ENCODE peak calls at places on chromosomes 5 and 9, in six cellular contexts. S is foreskin melanocyte; A is stimulated activated CD8-positive, alpha-beta memory T cell treated with anti-CD3 and anti-CD28 coated beads, Interleukin-15, amount 100 ng/mL, for 4 hours; M is ureter; W is Ammon's horn; T is activated CD4-positive, alpha-beta memory T cell treated with anti-CD3 and anti-CD28 coated beads, Interleukin-2, amount 10 ng/mL, durations not matched to agents 7 days and 5 days. D is an unnamed sample.

GRCh38 chr5:123545506-123545905 is 33.5 kb downstream of the CSNK1G3 start:
- DNase-seq in T (no peak), W (no peak), S (no peak), M (no peak), A (no peak), D (peak)

GRCh38 chr9:88829276-88829675 is 162.0 kb upstream of the S1PR3 start:
- DNase-seq in M (no peak), T (no peak), S (no peak), A (no peak), W (no peak), D (no peak)

GRCh38 chr9:15966471-15966870 is 413.6 kb downstream of the CCDC171 start:
- DNase-seq in S (no peak), W (no peak), M (no peak), A (no peak), T (no peak), D (no peak)

GRCh38 chr5:149310947-149311675 is 34.2 kb upstream of the GRPEL2 start:
- DNase-seq in S (no peak), M (no peak), T (no peak), A (no peak), W (no peak), D (peak)

GRCh38 chr5:93280518-93280917 is 300.5 kb downstream of the NR2F1-AS1 start:
- DNase-seq in W (no peak), A (no peak), S (no peak), T (no peak), M (no peak), D (no peak)

GRCh38 chr5:78320461-78320860 is 26.0 kb upstream of the AP3B1 start:
- DNase-seq in T (no peak), W (peak), M (no peak), A (no peak), S (peak), D (no peak)

GRCh38 chr5:82720213-82720612 is 357.0 kb downstream of the TMEM167A start:
- DNase-seq in A (no peak), S (no peak), M (no peak), W (peak), T (no peak), D (no peak)

GRCh38 chr5:117665121-117665520 is 1090.5 kb upstream of the SEMA6A start:
- DNase-seq in A (no peak), T (no peak), W (no peak), S (no peak), M (no peak), D (no peak)

GRCh38 chr5:59674763-59675162 is 218.8 kb downstream of the PDE4D start:
- DNase-seq in T (no peak), A (no peak), S (no peak), W (no peak), M (no peak), D (no peak)

GRCh38 chr9:137296214-137297059 is 5.6 kb downstream of the NRARP start:
- DNase-seq in W (no peak), T (no peak), S (no peak), M (no peak), A (no peak), D (no peak)

GRCh38 chr9:110257097-110257955 is 1.0 kb upstream of the TXN start:
- DNase-seq in A (no peak), T (peak), W (peak), S (no peak), M (peak), D (peak)

GRCh38 chr9:92882276-92882675 is 4.4 kb upstream of the ZNF484 start:
- DNase-seq in T (no peak), A (no peak), W (no peak), S (no peak), M (no peak), D (no peak)

GRCh38 chr9:21110708-21111576 is 30.7 kb downstream of the IFNW1 start:
- DNase-seq in A (no peak), T (no peak), S (peak), M (no peak), W (peak), D (peak)

GRCh38 chr9:135046156-135047025 is 41.1 kb upstream of the OLFM1 start:
- DNase-seq in W (no peak), A (no peak), T (no peak), M (peak), S (no peak), D (no peak)

GRCh38 chr5:41122459-41122858 is 51.3 kb upstream of the MROH2B start:
- DNase-seq in A (no peak), W (no peak), M (no peak), T (no peak), S (no peak), D (no peak)

GRCh38 chr5:73823508-73823925 is 197.5 kb downstream of the ARHGEF28 start:
- DNase-seq in S (no peak), M (no peak), T (no peak), A (no peak), W (no peak), D (no peak)

GRCh38 chr5:74934949-74935751 is 69.0 kb upstream of the FAM169A start:
- DNase-seq in M (no peak), T (peak), S (peak), A (no peak), W (peak), D (no peak)

GRCh38 chr5:27995867-27996266 is 957.5 kb upstream of the CDH9 start:
- DNase-seq in W (no peak), M (no peak), T (no peak), A (no peak), S (no peak), D (no peak)

GRCh38 chr9:116070256-116070914 is 83.2 kb upstream of the PAPPA start:
- DNase-seq in W (no peak), T (no peak), M (no peak), A (no peak), S (no peak), D (no peak)

GRCh38 chr9:88628811-88629210 is 93.8 kb downstream of the NXNL2 start:
- DNase-seq in A (no peak), T (no peak), W (no peak), S (no peak), M (no peak), D (no peak)

GRCh38 chr9:36637491-36638270 is 65.0 kb downstream of the MELK start:
- DNase-seq in A (no peak), W (peak), S (no peak), T (no peak), M (no peak), D (no peak)

GRCh38 chr5:435961-436640 is 6.9 kb upstream of the EXOC3 start:
- DNase-seq in M (no peak), T (no peak), A (no peak), S (peak), W (no peak), D (no peak)

GRCh38 chr5:39650234-39650816 is 225.5 kb upstream of the DAB2 start:
- DNase-seq in S (peak), T (no peak), W (no peak), M (no peak), A (no peak), D (no peak)

GRCh38 chr5:56192246-56192645 is 40.9 kb downstream of the ANKRD55 start:
- DNase-seq in M (no peak), W (no peak), T (no peak), S (no peak), A (no peak), D (no peak)

D was measured in DND-41.